ENCODE peak calls at places on chromosomes 12 and 14, in six cellular contexts. Y is uterus; W is fibroblast of lung; L is breast epithelium; T is CD4-positive, alpha-beta memory T cell; A is effector memory CD4-positive, alpha-beta T cell. B is an unnamed sample.
A peak's percentile ranks its signal among the peaks of the same experiment; 100 is the strongest.

GRCh38 chr12:46214668-46215429 is 54.0 kb downstream of the SLC38A1 start:
- DNase-seq in Y (no peak), W (peak; percentile 25), L (no peak), T (peak; percentile 89), A (peak; percentile 70), B (peak; percentile 53)

GRCh38 chr12:131536337-131536736 is 174.6 kb upstream of the SFSWAP start:
- DNase-seq in Y (no peak), W (no peak), L (no peak), T (peak; percentile 70), A (peak; percentile 12), B (no peak)

GRCh38 chr12:51863921-51864700 is 15.6 kb upstream of the FIGNL2 start:
- DNase-seq in Y (no peak), W (peak; percentile 64), L (no peak), T (no peak), A (no peak), B (peak; percentile 46)

GRCh38 chr12:76236640-76237039 is 111.6 kb downstream of the BBS10 start:
- DNase-seq in Y (no peak), W (peak; percentile 84), L (no peak), T (no peak), A (no peak), B (no peak)

GRCh38 chr14:33229269-33229924 is 290.7 kb downstream of the NPAS3 start:
- DNase-seq in Y (no peak), W (peak; percentile 40), L (no peak), T (no peak), A (no peak), B (no peak)

GRCh38 chr12:132489078-132489601 is 811 bp upstream of the FBRSL1 start:
- DNase-seq in Y (no peak), W (no peak), L (no peak), T (peak; percentile 66), A (peak; percentile 65), B (peak; percentile 73)

GRCh38 chr12:68665016-68665569 is 21.7 kb upstream of the NUP107 start:
- DNase-seq in Y (no peak), W (no peak), L (no peak), T (no peak), A (no peak), B (no peak)

GRCh38 chr14:76467843-76468242 is 91.9 kb downstream of the ESRRB start:
- DNase-seq in Y (no peak), W (no peak), L (no peak), T (no peak), A (no peak), B (no peak)

GRCh38 chr12:31589582-31589895 is 1.4 kb downstream of the DENND5B start:
- DNase-seq in Y (no peak), W (no peak), L (no peak), T (no peak), A (no peak), B (no peak)

GRCh38 chr12:10661338-10661737 is 12.5 kb downstream of the STYK1 start:
- DNase-seq in Y (no peak), W (no peak), L (no peak), T (no peak), A (no peak), B (no peak)

GRCh38 chr14:93013368-93013719 is 90.4 kb downstream of the CHGA start:
- DNase-seq in Y (no peak), W (peak; percentile 68), L (no peak), T (no peak), A (no peak), B (peak; percentile 64)

GRCh38 chr12:104605685-104606084 is 148.9 kb downstream of the CHST11 start:
- DNase-seq in Y (peak; percentile 46), W (peak; percentile 36), L (peak; percentile 29), T (no peak), A (no peak), B (peak; percentile 92)

GRCh38 chr12:953776-954175 is 4.3 kb upstream of the RAD52 start:
- DNase-seq in Y (no peak), W (peak; percentile 79), L (no peak), T (no peak), A (no peak), B (no peak)

GRCh38 chr12:6376965-6377666 is 1.8 kb upstream of the SCNN1A start:
- DNase-seq in Y (no peak), W (no peak), L (no peak), T (peak; percentile 5), A (no peak), B (peak; percentile 30)

GRCh38 chr12:2640709-2641108 is 154.1 kb upstream of the FKBP4 start:
- DNase-seq in Y (peak; percentile 64), W (peak; percentile 99), L (no peak), T (no peak), A (no peak), B (peak; percentile 92)

GRCh38 chr12:124573839-124574786 is 6.7 kb upstream of the NCOR2 start:
- DNase-seq in Y (no peak), W (no peak), L (no peak), T (no peak), A (no peak), B (no peak)

GRCh38 chr12:106913456-106913855 is 42.3 kb upstream of the TMEM263 start:
- DNase-seq in Y (no peak), W (no peak), L (no peak), T (no peak), A (no peak), B (no peak)

GRCh38 chr14:53874704-53875103 is 81.9 kb downstream of the BMP4 start:
- DNase-seq in Y (no peak), W (no peak), L (no peak), T (no peak), A (no peak), B (no peak)

GRCh38 chr14:44316647-44317432 is 190.2 kb downstream of the FSCB start:
- DNase-seq in Y (no peak), W (peak; percentile 98), L (no peak), T (no peak), A (no peak), B (no peak)

GRCh38 chr12:104219908-104220404 is 4.4 kb downstream of the TXNRD1 start:
- DNase-seq in Y (no peak), W (peak; percentile 79), L (no peak), T (peak; percentile 55), A (peak; percentile 39), B (no peak)

GRCh38 chr14:90039253-90040010 is 22.4 kb upstream of the KCNK13 start:
- DNase-seq in Y (no peak), W (peak; percentile 80), L (no peak), T (no peak), A (no peak), B (no peak)

GRCh38 chr14:103740991-103741689 is 25.5 kb downstream of the ZFYVE21 start:
- DNase-seq in Y (no peak), W (peak; percentile 36), L (no peak), T (no peak), A (no peak), B (no peak)

GRCh38 chr12:63103489-63104131 is 47.4 kb downstream of the AVPR1A start:
- DNase-seq in Y (no peak), W (peak; percentile 7), L (no peak), T (peak; percentile 11), A (no peak), B (no peak)

GRCh38 chr12:119989619-119990381 is 764 bp downstream of the BICDL1 start:
- DNase-seq in Y (peak; percentile 53), W (peak; percentile 73), L (peak; percentile 51), T (peak; percentile 63), A (peak; percentile 66), B (peak; percentile 94)

GRCh38 chr14:80902608-80903007 is 38.9 kb downstream of the CEP128 start:
- DNase-seq in Y (no peak), W (no peak), L (no peak), T (no peak), A (no peak), B (no peak)
- H3K36me3 ChIP-seq in Y (no peaks in the 10 kb centered on the region), W (no peaks in the 10 kb centered on the region), L (no peaks in the 10 kb centered on the region), T (peaks cover 2% of the 10 kb centered on the region), A (peaks cover 4% of the 10 kb centered on the region), B (no peaks in the 10 kb centered on the region)

GRCh38 chr12:4609071-4609470 is 39.8 kb downstream of the AKAP3 start:
- DNase-seq in Y (no peak), W (no peak), L (no peak), T (no peak), A (no peak), B (no peak)
- H3K27ac ChIP-seq in Y (no peak overlapping the region), W (no peak overlapping the region), L (no peak overlapping the region), T (no peak overlapping the region), A (no peak overlapping the region), B (no peak overlapping the region)

GRCh38 chr12:54349658-54350057 is 14.6 kb downstream of the GPR84 start:
- DNase-seq in Y (no peak), W (no peak), L (no peak), T (no peak), A (no peak), B (no peak)

GRCh38 chr12:54352891-54353874 is 11.1 kb downstream of the GPR84 start:
- DNase-seq in Y (peak; percentile 74), W (peak; percentile 64), L (no peak), T (no peak), A (no peak), B (no peak)

GRCh38 chr12:54349031-54349430 is 15.3 kb downstream of the GPR84 start:
- DNase-seq in Y (no peak), W (no peak), L (no peak), T (no peak), A (no peak), B (no peak)

GRCh38 chr12:54350743-54351142 is 13.5 kb downstream of the GPR84 start:
- DNase-seq in Y (no peak), W (no peak), L (no peak), T (no peak), A (no peak), B (no peak)

GRCh38 chr12:54352022-54352531 is 12.2 kb downstream of the GPR84 start:
- DNase-seq in Y (peak; percentile 88), W (peak; percentile 88), L (no peak), T (no peak), A (no peak), B (peak; percentile 75)
- H3K4me1 ChIP-seq in Y (peaks cover 14% of the 10 kb centered on the region), W (peaks cover 14% of the 10 kb centered on the region), L (no peaks in the 10 kb centered on the region), T (peaks cover 14% of the 10 kb centered on the region), A (peaks cover 3% of the 10 kb centered on the region), B (no peaks in the 10 kb centered on the region)

GRCh38 chr12:54217309-54217661 is 28.5 kb upstream of the SMUG1 start:
- DNase-seq in Y (no peak), W (no peak), L (no peak), T (no peak), A (no peak), B (no peak)

GRCh38 chr12:54215990-54216579 is 27.3 kb upstream of the SMUG1 start:
- DNase-seq in Y (no peak), W (no peak), L (no peak), T (peak; percentile 27), A (peak; percentile 28), B (peak; percentile 82)

GRCh38 chr12:54214553-54215374 is 26.0 kb upstream of the SMUG1 start:
- DNase-seq in Y (peak; percentile 88), W (peak; percentile 78), L (peak; percentile 66), T (peak; percentile 88), A (peak; percentile 86), B (peak; percentile 93)

GRCh38 chr12:54217774-54218221 is 29.0 kb upstream of the SMUG1 start:
- DNase-seq in Y (no peak), W (no peak), L (no peak), T (no peak), A (no peak), B (no peak)

GRCh38 chr12:54216580-54217308 is 28.0 kb upstream of the SMUG1 start:
- DNase-seq in Y (peak; percentile 71), W (peak; percentile 69), L (peak; percentile 52), T (peak; percentile 78), A (peak; percentile 71), B (peak; percentile 81)
- H3K36me3 ChIP-seq in Y (no peaks in the 10 kb centered on the region), W (no peaks in the 10 kb centered on the region), L (no peaks in the 10 kb centered on the region), T (no peaks in the 10 kb centered on the region), A (no peaks in the 10 kb centered on the region), B (no peaks in the 10 kb centered on the region)

GRCh38 chr14:63473194-63473788 is 69.9 kb downstream of the PPP2R5E start:
- DNase-seq in Y (no peak), W (no peak), L (no peak), T (no peak), A (no peak), B (no peak)
- H3K27ac ChIP-seq in Y (no peak overlapping the region), W (no peak overlapping the region), L (no peak overlapping the region), T (no peak overlapping the region), A (no peak overlapping the region), B (no peak overlapping the region)